ENCODE peak calls at places on chromosomes 2 and 18, in six cellular contexts. C, L, G, O, M and N are unnamed samples.

GRCh38 chr2:69200107-69200520 is 186.9 kb downstream of the GFPT1 start:
- DNase-seq in C (no peak), L (no peak), M (no peak), G (no peak), O (peak; percentile 25), N (no peak)

GRCh38 chr2:164110518-164110917 is 374.7 kb upstream of the FIGN start:
- DNase-seq in O (no peak), C (no peak), L (no peak), M (no peak), G (no peak), N (no peak)

GRCh38 chr2:142188562-142188961 is 57.7 kb upstream of the LRP1B start:
- DNase-seq in O (no peak), G (no peak), C (no peak), M (peak; percentile 24), L (no peak), N (no peak)

GRCh38 chr18:3193354-3193753 is 26.4 kb downstream of the MYOM1 start:
- DNase-seq in M (no peak), G (no peak), L (no peak), O (no peak), C (no peak), N (no peak)

GRCh38 chr2:215407061-215407460 is 28.8 kb downstream of the FN1 start:
- DNase-seq in L (no peak), C (no peak), O (no peak), G (no peak), M (no peak), N (no peak)

GRCh38 chr2:113791697-113792590 is 35.5 kb upstream of the SLC35F5 start:
- DNase-seq in C (no peak), O (no peak), M (peak; percentile 44), G (no peak), L (no peak), N (no peak)

GRCh38 chr2:205892141-205893064 is 193.6 kb downstream of the INO80D start:
- DNase-seq in C (peak; percentile 47), O (peak; percentile 39), M (peak; percentile 78), L (peak; percentile 41), G (no peak), N (no peak)

GRCh38 chr2:100207411-100207885 is 65.1 kb upstream of the AFF3 start:
- DNase-seq in L (no peak), O (no peak), C (no peak), M (no peak), G (no peak), N (no peak)

GRCh38 chr2:161415041-161415440 is 1.1 kb upstream of the TBR1 start:
- DNase-seq in L (no peak), M (no peak), G (no peak), O (no peak), C (no peak), N (no peak)

GRCh38 chr2:106038598-106039375 is 155.3 kb downstream of the UXS1 start:
- DNase-seq in G (no peak), C (no peak), O (no peak), M (no peak), L (no peak), N (peak; percentile 5)

GRCh38 chr2:73059106-73059505 is 12.4 kb downstream of the SFXN5 start:
- DNase-seq in O (no peak), C (no peak), G (no peak), M (no peak), L (no peak), N (peak; percentile 38)

GRCh38 chr18:80198391-80198790 is 48.9 kb downstream of the PARD6G start:
- DNase-seq in G (no peak), C (no peak), O (no peak), M (no peak), L (no peak), N (no peak)

GRCh38 chr18:8868276-8868675 is 162.9 kb downstream of the MTCL1 start:
- DNase-seq in G (no peak), C (no peak), O (no peak), M (no peak), L (no peak), N (no peak)

GRCh38 chr2:112482309-112483046 is 522 bp downstream of the TTL start:
- DNase-seq in L (no peak), M (peak; percentile 62), O (peak; percentile 30), C (peak; percentile 25), G (no peak), N (peak; percentile 37)

GRCh38 chr2:188324067-188324466 is 32.4 kb downstream of the GULP1 start:
- DNase-seq in M (peak; percentile 26), G (no peak), C (no peak), L (no peak), O (no peak), N (no peak)

GRCh38 chr2:174499365-174499764 is 12.5 kb upstream of the GPR155 start:
- DNase-seq in G (no peak), M (no peak), C (no peak), O (no peak), L (no peak), N (no peak)

GRCh38 chr18:46345181-46345465 is 240.9 kb downstream of the HAUS1 start:
- DNase-seq in O (no peak), M (no peak), C (no peak), L (no peak), G (no peak), N (no peak)

GRCh38 chr2:227164745-227165350 is 424 bp downstream of the COL4A3 start:
- DNase-seq in M (no peak), C (peak; percentile 43), G (no peak), L (peak; percentile 27), O (peak; percentile 53), N (no peak)

GRCh38 chr18:58536534-58537271 is 92.2 kb downstream of the ALPK2 start:
- DNase-seq in O (peak; percentile 31), C (no peak), M (no peak), L (no peak), G (no peak), N (no peak)

GRCh38 chr2:26173596-26174482 is 951 bp downstream of the GAREM2 start:
- DNase-seq in C (no peak), L (no peak), G (no peak), O (no peak), M (no peak), N (no peak)

GRCh38 chr2:171178993-171179392 is 18.3 kb upstream of the TLK1 start:
- DNase-seq in C (no peak), O (no peak), L (no peak), G (no peak), M (no peak), N (no peak)

GRCh38 chr2:147182260-147182659 is 662.6 kb upstream of the ACVR2A start:
- DNase-seq in C (no peak), O (peak; percentile 30), M (no peak), G (no peak), L (peak; percentile 58), N (no peak)

GRCh38 chr18:63220903-63221302 is 98.7 kb downstream of the BCL2 start:
- DNase-seq in C (no peak), M (no peak), G (no peak), O (no peak), L (no peak), N (no peak)

DNA sequence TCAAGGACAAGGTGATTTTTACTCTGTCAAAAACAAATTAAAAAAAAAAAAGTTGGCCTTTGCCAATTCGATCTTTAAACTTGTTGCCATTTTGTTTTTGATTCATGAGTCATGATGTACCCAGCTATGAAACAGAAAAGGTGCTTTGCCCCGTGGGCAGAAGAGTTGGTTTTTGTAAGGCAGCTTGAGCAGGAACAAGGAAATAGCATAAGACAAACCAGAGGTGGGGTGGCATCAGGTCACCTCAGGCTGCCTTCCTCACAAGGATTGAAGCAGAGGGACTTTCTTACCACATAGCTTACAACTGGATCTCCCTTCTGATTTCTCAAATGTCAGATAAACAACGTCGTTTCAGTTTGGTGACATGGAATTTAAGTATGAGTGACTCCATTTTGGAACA is 123.8 kb downstream of the ARL4C start:
- DNase-seq in G (no peak), O (no peak), M (no peak), C (no peak), L (no peak), N (no peak)
- H3K27ac ChIP-seq in G (no peak overlapping the region), O (no peak overlapping the region), M (no peak overlapping the region), C (no peak overlapping the region), L (no peak overlapping the region), N (no peak overlapping the region)

GRCh38 chr18:77870894-77871293 is 621.2 kb downstream of the GALR1 start:
- DNase-seq in L (no peak), M (no peak), G (no peak), C (no peak), O (no peak), N (no peak)

GRCh38 chr18:77865853-77866252 is 616.2 kb downstream of the GALR1 start:
- DNase-seq in C (no peak), L (no peak), G (no peak), M (no peak), O (no peak), N (no peak)

GRCh38 chr18:77866309-77866708 is 616.7 kb downstream of the GALR1 start:
- DNase-seq in C (no peak), M (no peak), G (no peak), L (no peak), O (no peak), N (no peak)

GRCh38 chr18:77872166-77872565 is 622.5 kb downstream of the GALR1 start:
- DNase-seq in L (no peak), O (no peak), G (no peak), M (no peak), C (no peak), N (no peak)

GRCh38 chr18:77870238-77870637 is 620.6 kb downstream of the GALR1 start:
- DNase-seq in C (no peak), G (no peak), O (no peak), M (no peak), L (no peak), N (no peak)
- H3K27ac ChIP-seq in C (no peak overlapping the region), G (no peak overlapping the region), O (no peak overlapping the region), M (no peak overlapping the region), L (no peak overlapping the region), N (no peak overlapping the region)

GRCh38 chr2:218285604-218286003 is 6.7 kb downstream of the TMBIM1 start:
- DNase-seq in C (peak; percentile 86), M (peak; percentile 62), O (no peak), G (no peak), L (peak; percentile 84), N (peak; percentile 22)

GRCh38 chr2:218280260-218280870 is 10.0 kb downstream of the PNKD start:
- DNase-seq in M (no peak), G (no peak), C (no peak), L (no peak), O (no peak), N (no peak)

GRCh38 chr2:218284106-218284811 is 8.0 kb downstream of the TMBIM1 start:
- DNase-seq in G (no peak), O (peak; percentile 75), C (peak; percentile 70), M (peak; percentile 82), L (peak; percentile 71), N (no peak)

GRCh38 chr2:218281449-218281848 is 10.9 kb downstream of the TMBIM1 start:
- DNase-seq in O (no peak), C (peak; percentile 73), L (peak; percentile 63), G (no peak), M (peak; percentile 30), N (no peak)

GRCh38 chr2:218282173-218282991 is 9.9 kb downstream of the TMBIM1 start:
- DNase-seq in O (no peak), L (peak; percentile 78), M (peak; percentile 77), C (peak; percentile 94), G (no peak), N (peak; percentile 59)
- H3K27ac ChIP-seq in O (peak overlapping the region; percentile 98), L (peak overlapping the region; percentile 99), M (peak overlapping the region; percentile 77), C (peak overlapping the region; percentile 99), G (no peak overlapping the region), N (peak overlapping the region; percentile 89)

DNA sequence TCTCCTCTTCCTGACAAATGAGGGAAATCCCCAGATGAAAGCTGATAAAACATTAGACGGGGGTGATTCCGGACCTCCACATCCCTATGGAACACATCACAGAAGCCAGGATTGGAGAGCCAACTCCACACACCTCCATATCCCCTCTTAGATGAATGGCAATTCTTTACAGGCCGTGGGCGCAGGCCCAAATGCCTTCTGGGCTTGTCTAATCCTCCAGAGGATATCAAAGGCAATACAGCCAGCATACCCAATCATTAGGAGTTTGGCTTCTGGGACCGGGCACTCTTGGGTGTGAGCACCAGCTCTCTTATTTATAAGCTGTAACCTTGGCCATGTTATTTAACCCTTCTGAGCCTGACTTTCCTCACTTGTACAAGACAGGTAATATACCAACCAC is 15.0 kb upstream of the CYP1B1 start:
- DNase-seq in O (no peak), C (no peak), M (no peak), L (no peak), G (no peak), N (no peak)
- H3K27ac ChIP-seq in O (no peak overlapping the region), C (no peak overlapping the region), M (no peak overlapping the region), L (peak overlapping the region; percentile 70), G (no peak overlapping the region), N (no peak overlapping the region)